ENCODE peak calls at places on chromosomes 2 and 18, in seven cellular contexts. One of them, this sample, is unnamed.
A peak's percentile ranks its signal among the peaks of the same experiment; 100 is the strongest.

GRCh38 chr2:114274957-114275356 is 167.5 kb upstream of the DPP10 start:
- DNase-seq in HCT116: no peak
- DNase-seq in K562: no peak
- DNase-seq in GM12878: no peak
- DNase-seq in H1: no peak
- DNase-seq in SK-N-SH: no peak
- DNase-seq in HepG2: no peak
- DNase-seq in this sample: no peak

GRCh38 chr2:46703588-46703987 is 212.0 kb downstream of the MCFD2 start:
- DNase-seq in HepG2: no peak
- DNase-seq in H1: no peak
- DNase-seq in HCT116: no peak
- DNase-seq in K562: no peak
- DNase-seq in SK-N-SH: no peak
- DNase-seq in GM12878: peak; percentile 19
- DNase-seq in this sample: no peak

GRCh38 chr2:69046221-69046662 is 33.3 kb downstream of the ANTXR1 start:
- DNase-seq in H1: no peak
- DNase-seq in HCT116: no peak
- DNase-seq in K562: no peak
- DNase-seq in GM12878: no peak
- DNase-seq in SK-N-SH: no peak
- DNase-seq in HepG2: peak; percentile 79
- DNase-seq in this sample: no peak

GRCh38 chr2:222756951-222757645 is 85.6 kb downstream of the MOGAT1 start:
- DNase-seq in HepG2: no peak
- DNase-seq in H1: no peak
- DNase-seq in K562: no peak
- DNase-seq in SK-N-SH: no peak
- DNase-seq in HCT116: peak; percentile 24
- DNase-seq in GM12878: no peak
- DNase-seq in this sample: no peak

GRCh38 chr2:16262516-16263178 is 322.3 kb downstream of the MYCN start:
- DNase-seq in HepG2: no peak
- DNase-seq in H1: no peak
- DNase-seq in GM12878: no peak
- DNase-seq in SK-N-SH: no peak
- DNase-seq in HCT116: no peak
- DNase-seq in K562: no peak
- DNase-seq in this sample: no peak

GRCh38 chr2:24083567-24084385 is 858 bp downstream of the TP53I3 start:
- DNase-seq in K562: peak; percentile 87
- DNase-seq in H1: peak; percentile 81
- DNase-seq in GM12878: peak; percentile 79
- DNase-seq in HCT116: peak; percentile 76
- DNase-seq in SK-N-SH: peak; percentile 89
- DNase-seq in HepG2: peak; percentile 98
- DNase-seq in this sample: peak; percentile 87

GRCh38 chr2:58137856-58138255 is 91.2 kb downstream of the VRK2 start:
- DNase-seq in HepG2: no peak
- DNase-seq in H1: no peak
- DNase-seq in GM12878: no peak
- DNase-seq in SK-N-SH: peak; percentile 21
- DNase-seq in HCT116: no peak
- DNase-seq in K562: no peak
- DNase-seq in this sample: no peak

GRCh38 chr2:207437857-207438166 is 92.0 kb upstream of the CREB1 start:
- DNase-seq in H1: no peak
- DNase-seq in HCT116: no peak
- DNase-seq in HepG2: no peak
- DNase-seq in K562: no peak
- DNase-seq in SK-N-SH: peak; percentile 47
- DNase-seq in GM12878: no peak
- DNase-seq in this sample: no peak

GRCh38 chr2:96599941-96600340 is 38.2 kb downstream of the KANSL3 start:
- DNase-seq in HepG2: no peak
- DNase-seq in GM12878: no peak
- DNase-seq in SK-N-SH: no peak
- DNase-seq in H1: no peak
- DNase-seq in HCT116: no peak
- DNase-seq in K562: no peak
- DNase-seq in this sample: no peak
- H3K36me3 ChIP-seq in HepG2: peaks cover 86% of the 10 kb centered on the region
- H3K36me3 ChIP-seq in GM12878: peaks cover 39% of the 10 kb centered on the region
- H3K36me3 ChIP-seq in SK-N-SH: peaks cover 59% of the 10 kb centered on the region
- H3K36me3 ChIP-seq in H1: peaks cover 47% of the 10 kb centered on the region
- H3K36me3 ChIP-seq in HCT116: peaks cover 50% of the 10 kb centered on the region
- H3K36me3 ChIP-seq in K562: peaks cover 92% of the 10 kb centered on the region
- H3K36me3 ChIP-seq in this sample: peaks cover 94% of the 10 kb centered on the region

GRCh38 chr2:161219213-161219612 is 59.0 kb downstream of the TANK start:
- DNase-seq in GM12878: no peak
- DNase-seq in H1: no peak
- DNase-seq in SK-N-SH: no peak
- DNase-seq in HepG2: no peak
- DNase-seq in K562: no peak
- DNase-seq in HCT116: no peak
- DNase-seq in this sample: no peak
- H3K4me1 ChIP-seq in GM12878: no peaks in the 10 kb centered on the region
- H3K4me1 ChIP-seq in H1: no peaks in the 10 kb centered on the region
- H3K4me1 ChIP-seq in SK-N-SH: peaks cover 4% of the 10 kb centered on the region
- H3K4me1 ChIP-seq in HepG2: no peaks in the 10 kb centered on the region
- H3K4me1 ChIP-seq in K562: no peaks in the 10 kb centered on the region
- H3K4me1 ChIP-seq in HCT116: no peaks in the 10 kb centered on the region
- H3K4me1 ChIP-seq in this sample: no peaks in the 10 kb centered on the region

GRCh38 chr2:169670937-169671336 is 23.3 kb downstream of the CFAP210 start:
- DNase-seq in SK-N-SH: no peak
- DNase-seq in HCT116: no peak
- DNase-seq in HepG2: no peak
- DNase-seq in GM12878: no peak
- DNase-seq in K562: no peak
- DNase-seq in H1: no peak
- DNase-seq in this sample: no peak

GRCh38 chr2:169672403-169672802 is 21.8 kb downstream of the CFAP210 start:
- DNase-seq in HCT116: no peak
- DNase-seq in SK-N-SH: no peak
- DNase-seq in HepG2: no peak
- DNase-seq in H1: no peak
- DNase-seq in K562: no peak
- DNase-seq in GM12878: no peak
- DNase-seq in this sample: no peak

GRCh38 chr2:169673106-169673505 is 21.1 kb downstream of the CFAP210 start:
- DNase-seq in HepG2: no peak
- DNase-seq in K562: no peak
- DNase-seq in HCT116: no peak
- DNase-seq in GM12878: no peak
- DNase-seq in H1: no peak
- DNase-seq in SK-N-SH: no peak
- DNase-seq in this sample: no peak

GRCh38 chr2:169667583-169667982 is 26.6 kb downstream of the CFAP210 start:
- DNase-seq in K562: no peak
- DNase-seq in H1: no peak
- DNase-seq in HepG2: no peak
- DNase-seq in HCT116: no peak
- DNase-seq in SK-N-SH: no peak
- DNase-seq in GM12878: no peak
- DNase-seq in this sample: no peak

GRCh38 chr2:169670215-169670651 is 24.0 kb downstream of the CFAP210 start:
- DNase-seq in H1: no peak
- DNase-seq in SK-N-SH: no peak
- DNase-seq in HepG2: peak; percentile 38
- DNase-seq in K562: peak; percentile 83
- DNase-seq in GM12878: no peak
- DNase-seq in HCT116: no peak
- DNase-seq in this sample: no peak
- TF ChIP-seq YY1 in H1: no peak
- TF ChIP-seq YY1 in SK-N-SH: no peak
- TF ChIP-seq YY1 in HepG2: no peak
- TF ChIP-seq YY1 in K562: no peak
- TF ChIP-seq YY1 in GM12878: no peak
- TF ChIP-seq YY1 in HCT116: no peak
- TF ChIP-seq YY1 in this sample: no peak

GRCh38 chr2:109422758-109423500 is 190.8 kb downstream of the SEPTIN10 start:
- DNase-seq in HepG2: no peak
- DNase-seq in HCT116: no peak
- DNase-seq in GM12878: no peak
- DNase-seq in SK-N-SH: no peak
- DNase-seq in H1: no peak
- DNase-seq in K562: no peak
- DNase-seq in this sample: no peak

GRCh38 chr2:109421101-109421500 is 192.7 kb downstream of the SEPTIN10 start:
- DNase-seq in HCT116: no peak
- DNase-seq in K562: no peak
- DNase-seq in SK-N-SH: no peak
- DNase-seq in GM12878: no peak
- DNase-seq in H1: no peak
- DNase-seq in HepG2: no peak
- DNase-seq in this sample: no peak

GRCh38 chr2:109423556-109424359 is 190.0 kb downstream of the SEPTIN10 start:
- DNase-seq in SK-N-SH: no peak
- DNase-seq in K562: no peak
- DNase-seq in HCT116: no peak
- DNase-seq in GM12878: no peak
- DNase-seq in HepG2: no peak
- DNase-seq in H1: no peak
- DNase-seq in this sample: no peak

GRCh38 chr2:109421606-109422005 is 192.2 kb downstream of the SEPTIN10 start:
- DNase-seq in HCT116: no peak
- DNase-seq in GM12878: no peak
- DNase-seq in SK-N-SH: no peak
- DNase-seq in H1: no peak
- DNase-seq in K562: no peak
- DNase-seq in HepG2: no peak
- DNase-seq in this sample: no peak

GRCh38 chr2:109422071-109422757 is 191.6 kb downstream of the SEPTIN10 start:
- DNase-seq in K562: no peak
- DNase-seq in GM12878: no peak
- DNase-seq in H1: no peak
- DNase-seq in HepG2: no peak
- DNase-seq in HCT116: no peak
- DNase-seq in SK-N-SH: no peak
- DNase-seq in this sample: no peak
- H3K36me3 ChIP-seq in K562: no peaks in the 10 kb centered on the region
- H3K36me3 ChIP-seq in GM12878: no peaks in the 10 kb centered on the region
- H3K36me3 ChIP-seq in H1: no peaks in the 10 kb centered on the region
- H3K36me3 ChIP-seq in HepG2: no peaks in the 10 kb centered on the region
- H3K36me3 ChIP-seq in HCT116: no peaks in the 10 kb centered on the region
- H3K36me3 ChIP-seq in SK-N-SH: no peaks in the 10 kb centered on the region
- H3K36me3 ChIP-seq in this sample: no peaks in the 10 kb centered on the region

GRCh38 chr18:50812834-50813233 is 7.0 kb downstream of the MRO start:
- DNase-seq in K562: no peak
- DNase-seq in HCT116: no peak
- DNase-seq in HepG2: no peak
- DNase-seq in GM12878: no peak
- DNase-seq in H1: no peak
- DNase-seq in SK-N-SH: no peak
- DNase-seq in this sample: no peak

GRCh38 chr18:50817898-50818250 is 1.9 kb downstream of the MRO start:
- DNase-seq in SK-N-SH: no peak
- DNase-seq in HCT116: no peak
- DNase-seq in H1: no peak
- DNase-seq in HepG2: no peak
- DNase-seq in GM12878: no peak
- DNase-seq in K562: no peak
- DNase-seq in this sample: no peak

GRCh38 chr18:50816767-50817166 is 3.0 kb downstream of the MRO start:
- DNase-seq in HCT116: no peak
- DNase-seq in SK-N-SH: no peak
- DNase-seq in K562: no peak
- DNase-seq in HepG2: no peak
- DNase-seq in GM12878: no peak
- DNase-seq in H1: no peak
- DNase-seq in this sample: no peak

GRCh38 chr18:50813353-50813752 is 6.5 kb downstream of the MRO start:
- DNase-seq in H1: no peak
- DNase-seq in HepG2: no peak
- DNase-seq in HCT116: no peak
- DNase-seq in GM12878: no peak
- DNase-seq in K562: no peak
- DNase-seq in SK-N-SH: no peak
- DNase-seq in this sample: no peak

GRCh38 chr18:50814387-50814786 is 5.4 kb downstream of the MRO start:
- DNase-seq in H1: no peak
- DNase-seq in HCT116: no peak
- DNase-seq in HepG2: no peak
- DNase-seq in SK-N-SH: no peak
- DNase-seq in GM12878: no peak
- DNase-seq in K562: no peak
- DNase-seq in this sample: no peak
- H3K4me1 ChIP-seq in H1: peaks cover 5% of the 10 kb centered on the region
- H3K4me1 ChIP-seq in HCT116: peaks cover 5% of the 10 kb centered on the region
- H3K4me1 ChIP-seq in HepG2: peaks cover 10% of the 10 kb centered on the region
- H3K4me1 ChIP-seq in SK-N-SH: no peaks in the 10 kb centered on the region
- H3K4me1 ChIP-seq in GM12878: peaks cover under 1% of the 10 kb centered on the region
- H3K4me1 ChIP-seq in K562: peaks cover under 1% of the 10 kb centered on the region
- H3K4me1 ChIP-seq in this sample: peaks cover 3% of the 10 kb centered on the region

DNA sequence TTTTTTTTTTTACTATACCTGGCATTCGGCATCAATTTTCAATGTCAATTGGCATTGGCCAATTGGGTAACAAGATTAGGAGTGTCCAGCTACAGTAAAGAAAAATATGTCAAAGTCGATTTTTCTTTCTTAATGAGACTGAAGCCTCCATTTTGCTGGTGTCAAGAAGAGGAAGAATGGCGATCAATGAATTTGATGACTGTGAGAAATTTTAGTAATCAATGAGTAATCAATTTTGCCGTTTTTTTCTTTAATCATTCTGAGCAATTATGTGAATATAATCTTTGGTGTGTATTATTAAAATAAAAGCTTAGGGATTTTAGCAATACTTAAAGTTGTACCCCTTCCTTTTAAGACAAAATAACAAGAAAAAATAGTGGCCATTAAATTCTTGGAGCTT is 69.7 kb downstream of the TMEM200C start:
- DNase-seq in HepG2: no peak
- DNase-seq in H1: no peak
- DNase-seq in K562: no peak
- DNase-seq in SK-N-SH: no peak
- DNase-seq in HCT116: no peak
- DNase-seq in GM12878: no peak
- DNase-seq in this sample: no peak
- TF ChIP-seq YY1 in HepG2: no peak
- TF ChIP-seq YY1 in H1: no peak
- TF ChIP-seq YY1 in K562: no peak
- TF ChIP-seq YY1 in SK-N-SH: no peak
- TF ChIP-seq YY1 in HCT116: no peak
- TF ChIP-seq YY1 in GM12878: no peak
- TF ChIP-seq YY1 in this sample: no peak

DNA sequence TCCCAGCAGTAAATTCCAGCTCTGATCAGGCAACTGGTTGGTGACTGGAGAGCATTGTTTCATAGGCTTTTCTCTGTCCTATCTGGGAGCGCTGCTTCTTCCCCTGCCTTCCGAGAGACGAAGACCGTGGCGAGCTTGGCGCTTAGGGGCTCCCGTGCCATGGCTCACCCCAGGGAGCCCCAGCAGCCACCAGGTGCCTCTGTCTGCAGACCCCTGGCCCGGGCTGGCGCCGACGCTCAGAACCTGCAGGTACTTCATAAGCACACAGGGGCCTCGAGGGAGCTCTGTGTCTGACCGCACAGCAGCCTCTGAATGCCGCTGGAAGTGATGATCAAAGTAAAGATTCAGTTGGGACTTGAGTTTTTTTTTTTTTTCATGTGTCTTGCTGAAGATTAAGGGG is 19.1 kb upstream of the RBM44 start:
- DNase-seq in K562: no peak
- DNase-seq in SK-N-SH: no peak
- DNase-seq in GM12878: no peak
- DNase-seq in H1: no peak
- DNase-seq in HCT116: no peak
- DNase-seq in HepG2: no peak
- DNase-seq in this sample: no peak
- H3K36me3 ChIP-seq in K562: peaks cover 13% of the 10 kb centered on the region
- H3K36me3 ChIP-seq in SK-N-SH: peaks cover 73% of the 10 kb centered on the region
- H3K36me3 ChIP-seq in GM12878: peaks cover 26% of the 10 kb centered on the region
- H3K36me3 ChIP-seq in H1: peaks cover 15% of the 10 kb centered on the region
- H3K36me3 ChIP-seq in HCT116: peaks cover 9% of the 10 kb centered on the region
- H3K36me3 ChIP-seq in HepG2: peaks cover 32% of the 10 kb centered on the region
- H3K36me3 ChIP-seq in this sample: peaks cover 47% of the 10 kb centered on the region